ENCODE peak calls at places on chromosomes 13 and 19, in seven cellular contexts. F is fibroblast of mammary gland, L is AG04450, E is heart right ventricle, W is fibroblast of the aortic adventitia, Y is cardiac fibroblast, X is heart left ventricle. V is an unnamed sample.

GRCh38 chr13:27273658-27274425 is 3.2 kb downstream of the RASL11A start:
- DNase-seq in F (no peak), L (no peak), E (peak; percentile 32), W (peak; percentile 72), Y (peak; percentile 80), X (no peak), V (no peak)

GRCh38 chr13:73767747-73768315 is 366.4 kb downstream of the KLF12 start:
- DNase-seq in F (no peak), L (no peak), E (no peak), W (no peak), Y (peak; percentile 17), X (no peak), V (no peak)

GRCh38 chr19:12668937-12669271 is 2.3 kb downstream of the WDR83 start:
- DNase-seq in F (peak; percentile 60), L (peak; percentile 20), E (peak; percentile 45), W (peak; percentile 55), Y (peak; percentile 57), X (peak; percentile 61), V (no peak)

GRCh38 chr19:16022251-16022650 is 54.0 kb upstream of the TPM4 start:
- DNase-seq in F (no peak), L (no peak), E (no peak), W (no peak), Y (no peak), X (no peak), V (no peak)

GRCh38 chr13:90800082-90800746 is 547.3 kb upstream of the MIR17HG start:
- DNase-seq in F (no peak), L (no peak), E (peak; percentile 48), W (no peak), Y (peak; percentile 3), X (peak; percentile 83), V (no peak)

GRCh38 chr13:24511019-24511823 is 1.4 kb downstream of the PARP4 start:
- DNase-seq in F (peak; percentile 86), L (peak; percentile 60), E (no peak), W (peak; percentile 78), Y (peak; percentile 91), X (no peak), V (peak; percentile 73)

GRCh38 chr13:27007166-27007565 is 164.4 kb downstream of the USP12 start:
- DNase-seq in F (no peak), L (no peak), E (no peak), W (no peak), Y (no peak), X (no peak), V (no peak)

GRCh38 chr19:28456708-28457320 is 756.1 kb downstream of the UQCRFS1 start:
- DNase-seq in F (no peak), L (no peak), E (no peak), W (no peak), Y (no peak), X (no peak), V (no peak)

GRCh38 chr19:408441-409005 is 424 bp downstream of the C2CD4C start:
- DNase-seq in F (no peak), L (no peak), E (no peak), W (no peak), Y (no peak), X (peak; percentile 40), V (no peak)

GRCh38 chr19:50478901-50479715 is 2.5 kb upstream of the GARIN5A start:
- DNase-seq in F (peak; percentile 54), L (no peak), E (no peak), W (peak; percentile 51), Y (peak; percentile 60), X (no peak), V (no peak)

GRCh38 chr19:34774857-34775256 is 1.8 kb upstream of the ZNF599 start:
- DNase-seq in F (no peak), L (no peak), E (no peak), W (no peak), Y (no peak), X (no peak), V (no peak)

GRCh38 chr13:41284512-41285288 is 21.3 kb upstream of the MTRF1 start:
- DNase-seq in F (peak; percentile 93), L (peak; percentile 20), E (no peak), W (peak; percentile 89), Y (peak; percentile 98), X (no peak), V (no peak)

GRCh38 chr13:49539746-49540145 is 44.0 kb downstream of the PHF11 start:
- DNase-seq in F (no peak), L (no peak), E (no peak), W (no peak), Y (no peak), X (no peak), V (no peak)

GRCh38 chr19:33634361-33635091 is 12.8 kb downstream of the CHST8 start:
- DNase-seq in F (no peak), L (no peak), E (no peak), W (no peak), Y (no peak), X (no peak), V (no peak)

GRCh38 chr19:39645800-39646411 is 9.8 kb upstream of the LGALS16 start:
- DNase-seq in F (peak; percentile 16), L (no peak), E (no peak), W (peak; percentile 29), Y (peak; percentile 42), X (no peak), V (peak; percentile 3)

GRCh38 chr13:97263160-97263559 is 41.0 kb downstream of the MBNL2 start:
- DNase-seq in F (no peak), L (no peak), E (no peak), W (no peak), Y (no peak), X (no peak), V (no peak)

GRCh38 chr19:34316741-34317241 is 48.2 kb upstream of the GPI start:
- DNase-seq in F (peak; percentile 67), L (no peak), E (no peak), W (no peak), Y (peak; percentile 68), X (no peak), V (peak; percentile 41)

GRCh38 chr19:42554046-42554575 is 25.8 kb upstream of the CEACAM1 start:
- DNase-seq in F (no peak), L (no peak), E (no peak), W (no peak), Y (no peak), X (no peak), V (no peak)

GRCh38 chr19:10419200-10419645 is 1.1 kb upstream of the PDE4A start:
- DNase-seq in F (no peak), L (no peak), E (no peak), W (no peak), Y (no peak), X (no peak), V (no peak)

GRCh38 chr19:10421981-10422461 is 1.7 kb downstream of the PDE4A start:
- DNase-seq in F (no peak), L (no peak), E (no peak), W (no peak), Y (no peak), X (no peak), V (no peak)

GRCh38 chr19:10419646-10420443 is 493 bp upstream of the PDE4A start:
- DNase-seq in F (peak; percentile 74), L (no peak), E (no peak), W (peak; percentile 45), Y (peak; percentile 61), X (no peak), V (peak; percentile 88)

GRCh38 chr19:10421240-10421948 is 1.1 kb downstream of the PDE4A start:
- DNase-seq in F (no peak), L (no peak), E (no peak), W (no peak), Y (no peak), X (no peak), V (no peak)

DNA sequence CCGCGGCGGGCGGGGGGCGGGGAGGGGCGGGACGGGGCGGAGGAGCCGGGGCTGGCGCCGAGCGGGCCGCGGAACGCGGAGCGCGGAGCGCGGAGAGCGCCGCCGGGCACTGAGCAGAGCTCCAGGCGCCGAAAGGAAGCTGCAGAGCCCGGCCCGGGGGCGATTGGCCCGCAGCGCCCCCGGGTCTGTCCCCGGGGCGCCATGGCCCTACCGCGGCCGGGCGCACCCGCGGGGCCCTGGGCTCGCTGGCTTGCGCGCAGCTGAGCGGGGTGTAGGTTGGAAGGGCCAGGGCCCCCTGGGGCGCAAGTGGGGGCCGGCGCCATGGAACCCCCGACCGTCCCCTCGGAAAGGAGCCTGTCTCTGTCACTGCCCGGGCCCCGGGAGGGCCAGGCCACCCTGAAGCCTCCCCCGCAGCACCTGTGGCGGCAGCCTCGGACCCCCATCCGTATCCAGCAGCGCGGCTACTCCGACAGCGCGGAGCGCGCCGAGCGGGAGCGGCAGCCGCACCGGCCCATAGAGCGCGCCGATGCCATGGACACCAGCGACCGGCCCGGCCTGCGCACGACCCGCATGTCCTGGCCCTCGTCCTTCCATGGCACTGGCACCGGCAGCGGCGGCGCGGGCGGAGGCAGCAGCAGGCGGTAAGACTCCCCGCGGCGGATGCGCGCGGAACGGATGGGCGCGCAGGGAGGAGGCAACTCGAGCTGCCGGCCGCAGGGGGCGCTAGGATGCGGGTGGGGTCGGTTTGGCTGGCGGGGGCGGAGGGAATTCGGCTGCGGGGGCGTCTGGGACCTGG is at the start of gene PDE4A:
- DNase-seq in F (no peak), L (no peak), E (no peak), W (no peak), Y (peak; percentile 45), X (no peak), V (no peak)
- TF ChIP-seq CTCF in F (no peak), L (peak; percentile 44), E (no peak), W (peak; percentile 44), Y (peak; percentile 47), X (no peak), V (peak; percentile 65)

DNA sequence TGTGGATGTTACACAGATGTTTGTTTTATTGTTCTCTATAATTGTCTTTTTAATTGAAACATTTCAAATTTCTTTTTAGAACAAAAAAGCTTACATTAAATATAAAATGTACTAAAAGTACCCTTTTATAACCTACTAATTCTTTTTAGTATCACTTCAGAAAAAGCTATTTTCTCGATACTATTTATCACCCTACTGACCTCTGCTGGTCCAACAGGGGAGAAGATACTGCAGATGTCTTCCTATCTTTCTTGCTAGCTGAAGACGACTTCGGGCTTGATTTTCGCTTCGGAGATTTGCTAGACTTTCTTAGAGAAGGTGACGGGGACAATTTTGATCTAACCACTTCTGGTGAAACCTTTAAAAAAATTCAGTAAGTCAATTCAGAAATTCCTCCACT is 42.4 kb downstream of the ZC3H13 start:
- DNase-seq in F (peak; percentile 17), L (no peak), E (no peak), W (peak; percentile 2), Y (peak; percentile 14), X (no peak), V (no peak)
- TF ChIP-seq CTCF in F (peak; percentile 45), L (peak; percentile 39), E (peak; percentile 13), W (peak; percentile 39), Y (peak; percentile 35), X (no peak), V (peak; percentile 23)

DNA sequence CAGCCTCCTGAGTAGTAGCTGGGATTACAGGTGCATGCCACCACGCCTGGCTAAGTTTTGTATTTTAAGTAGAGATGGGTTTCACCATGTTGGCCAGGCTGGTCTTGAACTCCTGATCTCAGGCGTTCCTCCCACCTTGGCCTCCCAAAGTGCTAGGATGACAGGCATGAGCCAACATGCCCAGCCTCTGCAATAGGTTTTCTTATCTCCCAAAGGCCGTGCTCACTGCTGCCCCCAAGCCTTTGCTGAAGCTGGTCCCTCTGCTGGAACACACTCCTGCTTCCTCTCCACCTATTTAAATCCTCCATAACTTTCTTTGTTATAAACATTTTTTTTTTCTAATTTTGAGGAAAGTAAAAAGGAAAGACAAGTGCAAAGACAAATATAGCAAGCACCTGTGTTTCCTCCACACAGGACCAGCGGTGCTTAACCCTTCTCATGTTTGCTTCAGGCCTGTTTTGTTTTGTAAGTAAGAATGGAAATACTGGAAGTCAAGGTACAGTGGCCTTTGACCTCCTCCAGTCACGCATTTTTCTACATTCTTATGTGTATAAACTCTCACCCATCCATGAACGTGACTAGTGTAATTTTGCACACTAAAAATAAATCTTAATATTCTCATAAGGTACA is 14.5 kb upstream of the TNFAIP8L1 start:
- DNase-seq in F (no peak), L (no peak), E (no peak), W (peak; percentile 36), Y (no peak), X (no peak), V (no peak)
- TF ChIP-seq CTCF in F (peak; percentile 29), L (peak; percentile 49), E (no peak), W (peak; percentile 52), Y (peak; percentile 40), X (no peak), V (peak; percentile 43)

GRCh38 chr19:40750285-40751064 is at the start of gene ACTMAP:
- DNase-seq in F (peak; percentile 100), L (peak; percentile 100), E (peak; percentile 100), W (peak; percentile 100), Y (peak; percentile 100), X (peak; percentile 100), V (peak; percentile 99)
- TF ChIP-seq CTCF in F (no peak), L (no peak), E (no peak), W (no peak), Y (no peak), X (no peak), V (no peak)